ENCODE peak calls at places on chromosomes 1 and 21, in four cellular contexts. K, Y, W and Q are unnamed samples.

GRCh38 chr1:154014154-154014910 is 23.8 kb downstream of the RPS27 start:
- DNase-seq in K (no peak), Y (no peak), W (no peak), Q (no peak)

GRCh38 chr1:231738554-231738953 is 112.0 kb downstream of the DISC1 start:
- DNase-seq in K (no peak), Y (no peak), W (no peak), Q (no peak)

GRCh38 chr1:10510520-10511493 is 36.1 kb downstream of the PEX14 start:
- DNase-seq in K (no peak), Y (no peak), W (peak; percentile 24), Q (peak; percentile 70)

GRCh38 chr21:42414928-42415769 is 11.4 kb downstream of the UBASH3A start:
- DNase-seq in K (no peak), Y (no peak), W (peak; percentile 63), Q (no peak)

GRCh38 chr1:108505766-108506075 is 54.2 kb upstream of the EEIG2 start:
- DNase-seq in K (no peak), Y (no peak), W (no peak), Q (no peak)

GRCh38 chr1:246295968-246296367 is 211.1 kb downstream of the SMYD3 start:
- DNase-seq in K (no peak), Y (no peak), W (no peak), Q (no peak)

GRCh38 chr1:43265431-43265830 is 4.4 kb upstream of the TMEM125 start:
- DNase-seq in K (no peak), Y (no peak), W (no peak), Q (no peak)

GRCh38 chr1:232386721-232387510 is 243.0 kb downstream of the SIPA1L2 start:
- DNase-seq in K (no peak), Y (no peak), W (no peak), Q (no peak)

GRCh38 chr1:228279011-228279721 is 71.3 kb downstream of the OBSCN start:
- DNase-seq in K (no peak), Y (no peak), W (no peak), Q (no peak)

GRCh38 chr1:21323091-21323490 is 32.8 kb upstream of the ECE1 start:
- DNase-seq in K (no peak), Y (no peak), W (no peak), Q (no peak)

GRCh38 chr1:71304125-71304524 is 223.3 kb upstream of the ZRANB2 start:
- DNase-seq in K (no peak), Y (no peak), W (no peak), Q (no peak)

GRCh38 chr1:169102567-169102966 is 3.9 kb upstream of the ATP1B1 start:
- DNase-seq in K (no peak), Y (no peak), W (no peak), Q (no peak)

GRCh38 chr1:205375816-205376545 is 19.3 kb upstream of the KLHDC8A start:
- DNase-seq in K (no peak), Y (no peak), W (peak; percentile 16), Q (peak; percentile 74)

GRCh38 chr1:156246762-156247459 is 945 bp downstream of the PAQR6 start:
- DNase-seq in K (no peak), Y (no peak), W (no peak), Q (peak; percentile 77)

GRCh38 chr1:157403608-157404007 is 148.7 kb downstream of the FCRL5 start:
- DNase-seq in K (no peak), Y (no peak), W (no peak), Q (no peak)

GRCh38 chr1:104195395-104195794 is 445.7 kb downstream of the AMY1C start:
- DNase-seq in K (no peak), Y (no peak), W (no peak), Q (no peak)

GRCh38 chr1:10694633-10695627 is 101.5 kb downstream of the CASZ1 start:
- DNase-seq in K (peak; percentile 44), Y (peak; percentile 96), W (peak; percentile 60), Q (peak; percentile 91)

GRCh38 chr1:159180516-159180915 is 9.1 kb downstream of the CADM3 start:
- DNase-seq in K (no peak), Y (no peak), W (no peak), Q (no peak)

GRCh38 chr1:232472485-232473041 is 157.4 kb downstream of the SIPA1L2 start:
- DNase-seq in K (no peak), Y (no peak), W (no peak), Q (no peak)

GRCh38 chr1:67792756-67793475 is 40.4 kb downstream of the GNG12 start:
- DNase-seq in K (no peak), Y (no peak), W (no peak), Q (no peak)

GRCh38 chr1:67789551-67789950 is 43.7 kb downstream of the GNG12 start:
- DNase-seq in K (no peak), Y (no peak), W (no peak), Q (no peak)

GRCh38 chr1:67793562-67793961 is 39.7 kb downstream of the GNG12 start:
- DNase-seq in K (no peak), Y (no peak), W (no peak), Q (no peak)

GRCh38 chr1:67791261-67791660 is 42.0 kb downstream of the GNG12 start:
- DNase-seq in K (no peak), Y (no peak), W (no peak), Q (no peak)

DNA sequence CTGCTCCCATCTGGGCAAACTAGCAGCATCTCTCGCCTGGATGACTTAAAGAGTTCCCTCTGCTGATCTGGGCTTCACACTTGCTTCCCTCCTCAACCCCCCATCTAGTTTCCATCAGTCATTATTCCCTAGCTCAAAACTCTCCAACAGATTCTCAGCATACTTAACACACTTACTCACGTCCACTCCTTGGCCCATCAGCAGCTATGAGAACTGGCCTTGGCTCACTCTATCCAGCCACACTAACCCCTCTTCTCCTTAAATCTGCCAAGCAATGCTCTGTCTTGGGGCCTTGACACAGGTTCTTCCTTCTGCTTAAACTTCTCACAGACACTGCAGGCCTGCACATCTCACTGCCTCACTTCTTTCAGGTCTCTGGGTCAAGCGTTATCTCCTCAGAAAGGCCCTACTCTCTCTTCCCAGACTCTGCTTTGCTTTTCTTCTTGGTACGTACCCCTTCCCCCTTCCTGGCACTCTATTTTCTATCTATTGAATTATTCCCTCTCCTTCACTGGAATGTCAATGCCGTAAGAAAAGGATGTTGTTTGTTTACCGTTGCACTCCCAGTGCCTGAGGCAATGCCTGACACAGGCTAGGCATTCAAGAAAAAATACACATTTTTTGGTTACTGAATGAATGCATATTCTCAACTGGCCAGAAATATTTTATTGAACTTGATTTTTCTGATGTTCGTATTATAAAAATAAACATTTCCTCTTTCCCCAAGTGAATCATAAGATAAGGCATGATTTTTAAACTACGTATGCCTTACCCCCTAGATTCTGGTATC is 41.4 kb downstream of the GNG12 start:
- DNase-seq in K (no peak), Y (no peak), W (no peak), Q (peak; percentile 57)
- TF ChIP-seq JUND in K (no peak), Y (peak; percentile 71), W (no peak), Q (no peak)

GRCh38 chr1:42006836-42007235 is 88.1 kb upstream of the HIVEP3 start:
- DNase-seq in K (no peak), Y (no peak), W (no peak), Q (no peak)
- TF ChIP-seq JUND in K (no peak), Y (no peak), W (no peak), Q (no peak)

GRCh38 chr1:177909416-177909815 is 60.4 kb downstream of the SEC16B start:
- DNase-seq in K (no peak), Y (no peak), W (no peak), Q (no peak)
- TF ChIP-seq JUND in K (no peak), Y (no peak), W (no peak), Q (no peak)

GRCh38 chr1:57186455-57186854 is 220.6 kb upstream of the C8B start:
- DNase-seq in K (no peak), Y (no peak), W (no peak), Q (no peak)

GRCh38 chr1:57190898-57191297 is 225.1 kb upstream of the C8B start:
- DNase-seq in K (no peak), Y (no peak), W (no peak), Q (no peak)

GRCh38 chr1:57192256-57192655 is 226.4 kb upstream of the C8B start:
- DNase-seq in K (no peak), Y (no peak), W (no peak), Q (no peak)

GRCh38 chr1:57188169-57188568 is 222.4 kb upstream of the C8B start:
- DNase-seq in K (no peak), Y (no peak), W (no peak), Q (no peak)
- TF ChIP-seq JUND in K (no peak), Y (no peak), W (no peak), Q (no peak)

DNA sequence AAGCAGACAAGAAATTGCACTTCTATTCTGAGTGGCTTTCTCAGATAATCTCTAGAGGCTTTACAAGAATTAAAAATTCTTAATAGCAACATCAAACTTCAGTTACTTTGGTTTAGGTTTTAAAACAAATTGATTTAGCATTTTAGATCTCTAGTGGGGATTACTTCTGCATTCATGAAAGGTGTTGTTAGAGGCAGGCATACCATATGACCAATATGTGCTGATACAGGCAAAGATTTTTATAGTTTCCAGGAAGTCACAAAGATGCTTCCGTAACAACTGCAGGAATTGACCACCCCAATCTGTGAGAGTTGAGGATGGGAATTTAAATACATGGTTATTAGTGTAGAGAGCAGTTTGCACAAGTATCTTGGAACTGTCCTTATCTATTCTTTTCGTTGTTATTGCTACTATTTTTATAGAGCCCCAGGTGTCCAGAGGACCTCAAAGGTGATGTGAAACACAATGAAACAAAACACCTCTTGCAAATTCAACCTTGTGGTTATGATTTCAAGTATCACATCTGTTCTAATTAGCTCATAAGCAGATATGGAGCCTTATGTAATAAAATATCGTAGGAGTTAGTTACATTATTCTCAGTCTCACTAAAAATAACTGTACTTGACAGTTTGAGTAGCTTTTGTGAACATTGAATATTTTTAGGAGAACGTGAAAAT is 512.7 kb upstream of the ADGRL4 start:
- DNase-seq in K (no peak), Y (no peak), W (no peak), Q (no peak)
- TF ChIP-seq JUND in K (no peak), Y (no peak), W (no peak), Q (no peak)

DNA sequence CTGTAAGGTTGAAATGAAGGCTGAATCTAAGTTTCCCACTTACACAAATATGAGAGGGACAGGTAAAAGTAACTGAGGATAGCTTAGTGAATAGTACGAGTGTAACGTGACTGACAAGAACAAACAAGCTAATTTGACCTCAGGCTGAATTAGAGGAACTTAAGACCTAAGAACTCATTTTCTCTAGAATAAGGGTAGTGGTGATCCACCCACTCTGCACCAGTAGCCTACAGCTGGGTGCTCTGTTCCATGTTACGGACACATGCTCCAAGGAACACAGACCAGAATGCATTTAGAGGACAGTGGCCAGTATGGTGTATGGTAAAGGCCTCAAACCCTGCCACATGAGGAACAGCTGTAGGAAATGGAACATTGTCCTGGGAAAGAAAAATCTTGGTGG is 14.9 kb upstream of the TMEM9 start:
- DNase-seq in K (no peak), Y (no peak), W (no peak), Q (no peak)
- TF ChIP-seq JUND in K (no peak), Y (no peak), W (no peak), Q (no peak)

DNA sequence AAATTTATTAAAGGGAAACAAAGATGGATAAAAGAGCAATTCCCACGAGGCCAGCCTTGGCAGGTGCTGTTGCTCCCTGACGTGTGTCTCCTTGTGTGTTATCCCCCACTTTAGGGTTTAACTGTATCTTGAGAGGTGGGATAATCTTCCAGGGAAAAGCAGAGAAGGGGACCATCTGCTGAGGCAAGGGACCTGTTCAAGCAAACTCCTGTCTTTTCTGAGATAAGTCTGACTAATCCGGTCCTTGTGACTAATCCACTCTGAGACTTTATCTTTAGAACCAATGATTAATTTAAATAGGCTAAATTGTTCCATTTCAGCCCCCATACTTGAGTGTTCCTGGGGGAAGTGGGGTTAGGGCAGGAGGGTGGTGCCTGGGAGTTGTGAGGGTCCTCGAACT is 163.6 kb downstream of the CAMTA1 start:
- DNase-seq in K (no peak), Y (no peak), W (no peak), Q (no peak)
- TF ChIP-seq JUND in K (no peak), Y (no peak), W (no peak), Q (no peak)